ENCODE peak calls at places on chromosome 6, in four cellular contexts. P is cardiac fibroblast, R is fibroblast of pulmonary artery, Z is choroid plexus epithelial cell. Q is an unnamed sample.

GRCh38 chr6:141744194-141744925 is 388.4 kb upstream of the GJE1 start:
- DNase-seq in P (no peak), R (no peak), Z (peak; percentile 9), Q (no peak)

GRCh38 chr6:45483501-45483900 is 105.8 kb upstream of the SUPT3H start:
- DNase-seq in P (no peak), R (no peak), Z (no peak), Q (no peak)

GRCh38 chr6:113120577-113121285 is 736.4 kb upstream of the MARCKS start:
- DNase-seq in P (peak; percentile 94), R (peak; percentile 93), Z (peak; percentile 99), Q (no peak)

GRCh38 chr6:15810618-15811017 is 147.8 kb upstream of the DTNBP1 start:
- DNase-seq in P (no peak), R (no peak), Z (no peak), Q (no peak)

GRCh38 chr6:43856005-43856765 is 86.2 kb downstream of the VEGFA start:
- DNase-seq in P (peak; percentile 30), R (peak; percentile 35), Z (peak; percentile 68), Q (peak; percentile 68)

GRCh38 chr6:169659820-169660610 is 41.8 kb downstream of the WDR27 start:
- DNase-seq in P (no peak), R (no peak), Z (no peak), Q (peak; percentile 36)

GRCh38 chr6:88881451-88881850 is 82.0 kb downstream of the RNGTT start:
- DNase-seq in P (peak; percentile 15), R (peak; percentile 14), Z (peak; percentile 27), Q (no peak)

GRCh38 chr6:15897063-15897934 is 231.6 kb upstream of the MYLIP start:
- DNase-seq in P (peak; percentile 92), R (peak; percentile 88), Z (peak; percentile 73), Q (no peak)

GRCh38 chr6:37441651-37442050 is 8.6 kb downstream of the CMTR1 start:
- DNase-seq in P (no peak), R (no peak), Z (no peak), Q (no peak)

GRCh38 chr6:55069132-55069781 is 105.1 kb upstream of the HCRTR2 start:
- DNase-seq in P (peak; percentile 66), R (peak; percentile 72), Z (peak; percentile 79), Q (no peak)

GRCh38 chr6:170405311-170405975 is 98.9 kb downstream of the FAM120B start:
- DNase-seq in P (peak; percentile 90), R (peak; percentile 94), Z (peak; percentile 96), Q (no peak)

GRCh38 chr6:93779086-93779858 is 359.9 kb upstream of the EPHA7 start:
- DNase-seq in P (peak; percentile 82), R (peak; percentile 66), Z (peak; percentile 92), Q (no peak)

GRCh38 chr6:22590423-22590822 is 21.1 kb downstream of the HDGFL1 start:
- DNase-seq in P (no peak), R (no peak), Z (no peak), Q (no peak)

GRCh38 chr6:45654673-45655072 is 276.9 kb upstream of the SUPT3H start:
- DNase-seq in P (no peak), R (no peak), Z (no peak), Q (no peak)

GRCh38 chr6:108652375-108652774 is 91.7 kb downstream of the FOXO3 start:
- DNase-seq in P (no peak), R (no peak), Z (no peak), Q (no peak)

GRCh38 chr6:88705601-88706000 is 257.8 kb downstream of the RNGTT start:
- DNase-seq in P (no peak), R (no peak), Z (no peak), Q (no peak)

GRCh38 chr6:157228421-157229218 is 94.7 kb downstream of the TMEM242 start:
- DNase-seq in P (no peak), R (no peak), Z (no peak), Q (no peak)

GRCh38 chr6:142802124-142802523 is 142.9 kb downstream of the HIVEP2 start:
- DNase-seq in P (peak; percentile 91), R (peak; percentile 96), Z (peak; percentile 99), Q (no peak)

GRCh38 chr6:30322527-30323501 is 3.9 kb upstream of the TRIM39 start:
- DNase-seq in P (peak; percentile 46), R (peak; percentile 59), Z (peak; percentile 51), Q (no peak)

GRCh38 chr6:127343753-127344659 is 597 bp upstream of the ECHDC1 start:
- DNase-seq in P (peak; percentile 50), R (peak; percentile 45), Z (peak; percentile 61), Q (no peak)

GRCh38 chr6:105374010-105374420 is 28.9 kb downstream of the PREP start:
- DNase-seq in P (peak; percentile 67), R (peak; percentile 60), Z (peak; percentile 78), Q (peak; percentile 51)

GRCh38 chr6:15389759-15390723 is 144.2 kb downstream of the JARID2 start:
- DNase-seq in P (peak; percentile 73), R (peak; percentile 78), Z (peak; percentile 72), Q (no peak)

GRCh38 chr6:16483315-16483875 is 245.0 kb downstream of the GMPR start:
- DNase-seq in P (no peak), R (no peak), Z (no peak), Q (no peak)

GRCh38 chr6:109927052-109927451 is 51.1 kb upstream of the GPR6 start:
- DNase-seq in P (no peak), R (peak; percentile 1), Z (peak; percentile 3), Q (no peak)

GRCh38 chr6:119985952-119986736 is 636.6 kb upstream of the MAN1A1 start:
- DNase-seq in P (no peak), R (no peak), Z (no peak), Q (no peak)

GRCh38 chr6:99219788-99220187 is 129.7 kb downstream of the FAXC start:
- DNase-seq in P (no peak), R (no peak), Z (peak; percentile 5), Q (no peak)

GRCh38 chr6:132063738-132064137 is 112.6 kb upstream of the CCN2 start:
- DNase-seq in P (peak; percentile 77), R (peak; percentile 91), Z (peak; percentile 64), Q (no peak)

GRCh38 chr6:130134594-130134993 is 88.2 kb downstream of the SAMD3 start:
- DNase-seq in P (no peak), R (no peak), Z (no peak), Q (no peak)

GRCh38 chr6:80404889-80405288 is 298.4 kb downstream of the BCKDHB start:
- DNase-seq in P (no peak), R (no peak), Z (no peak), Q (no peak)

GRCh38 chr6:15515660-15516375 is 147.0 kb downstream of the DTNBP1 start:
- DNase-seq in P (no peak), R (no peak), Z (no peak), Q (no peak)

GRCh38 chr6:151506761-151507160 is 12.9 kb downstream of the CCDC170 start:
- DNase-seq in P (no peak), R (no peak), Z (no peak), Q (no peak)

GRCh38 chr6:145808239-145808638 is 6.4 kb downstream of the FBXO30 start:
- DNase-seq in P (no peak), R (peak; percentile 26), Z (no peak), Q (no peak)
- TF ChIP-seq CTCF in P (no peak), R (no peak), Z (no peak), Q (no peak)

DNA sequence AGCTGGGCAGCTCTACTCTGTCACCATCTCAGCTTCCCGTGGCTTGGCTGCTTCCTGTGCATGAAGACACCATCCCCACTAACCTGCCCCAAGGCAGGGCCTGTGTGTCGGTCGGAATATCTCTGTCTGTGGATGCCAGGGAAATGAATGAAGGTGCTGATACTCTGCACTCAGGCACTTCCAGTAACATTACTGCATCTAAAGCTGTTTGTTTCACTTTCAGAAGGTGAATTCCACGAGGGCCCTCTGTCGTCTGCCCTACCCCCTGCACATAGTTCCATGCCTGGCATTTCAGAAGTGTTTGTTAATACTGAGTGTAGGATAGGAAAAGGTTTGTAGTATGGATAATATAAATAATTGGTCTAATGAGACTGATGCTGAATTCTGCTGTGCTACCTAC is 114.7 kb upstream of the GMDS start:
- DNase-seq in P (no peak), R (no peak), Z (no peak), Q (no peak)
- TF ChIP-seq CTCF in P (no peak), R (no peak), Z (no peak), Q (no peak)

GRCh38 chr6:13229205-13230085 is 98.9 kb downstream of the TBC1D7 start:
- DNase-seq in P (peak; percentile 19), R (peak; percentile 11), Z (peak; percentile 39), Q (no peak)
- TF ChIP-seq CTCF in P (no peak), R (no peak), Z (peak; percentile 36), Q (no peak)

GRCh38 chr6:7725412-7725811 is 487 bp upstream of the BMP6 start:
- DNase-seq in P (no peak), R (no peak), Z (no peak), Q (no peak)
- TF ChIP-seq CTCF in P (no peak), R (no peak), Z (no peak), Q (no peak)

GRCh38 chr6:32945953-32946352 is 5.1 kb upstream of the HLA-DMB start:
- DNase-seq in P (no peak), R (no peak), Z (no peak), Q (no peak)

GRCh38 chr6:32949113-32949512 is 3.8 kb downstream of the HLA-DMA start:
- DNase-seq in P (no peak), R (no peak), Z (no peak), Q (no peak)

GRCh38 chr6:32946893-32947292 is 6.0 kb downstream of the HLA-DMA start:
- DNase-seq in P (no peak), R (no peak), Z (no peak), Q (no peak)

GRCh38 chr6:32950010-32950409 is 2.9 kb downstream of the HLA-DMA start:
- DNase-seq in P (no peak), R (no peak), Z (no peak), Q (no peak)

GRCh38 chr6:32947552-32948465 is 5.1 kb downstream of the HLA-DMA start:
- DNase-seq in P (peak; percentile 43), R (peak; percentile 53), Z (peak; percentile 65), Q (no peak)
- TF ChIP-seq CTCF in P (peak; percentile 8), R (peak; percentile 33), Z (peak; percentile 63), Q (peak; percentile 54)

DNA sequence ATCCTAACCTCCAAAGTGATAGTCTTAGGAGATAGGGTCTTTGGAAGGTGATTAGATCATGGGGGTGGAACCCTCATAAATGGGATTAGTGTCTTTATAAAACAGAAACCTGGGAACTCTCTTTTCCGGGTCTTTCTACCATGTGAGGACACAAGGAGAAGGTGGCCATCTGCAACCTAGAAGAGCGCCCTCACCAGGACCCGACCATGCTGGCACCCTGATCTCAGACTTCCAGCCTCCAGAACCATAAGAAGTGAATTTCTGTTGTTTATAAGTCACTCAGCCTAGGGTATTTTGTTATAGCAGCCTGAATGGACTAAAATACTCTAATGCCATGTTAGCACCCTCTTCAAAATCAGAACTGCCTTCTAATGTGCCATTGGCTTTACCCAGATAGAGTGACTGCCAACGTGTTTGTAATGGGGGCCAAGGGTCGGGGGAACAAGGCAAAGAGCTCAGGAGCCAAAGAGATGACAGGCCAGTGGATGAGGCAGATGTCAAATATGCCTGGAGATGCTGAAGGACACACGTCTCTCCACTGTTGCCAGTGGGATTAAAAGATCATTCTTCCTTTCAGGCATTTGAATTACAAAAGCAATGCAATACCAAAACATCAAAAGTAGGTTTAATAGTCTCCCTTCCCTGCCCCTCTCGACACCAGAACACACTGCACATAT is 21.0 kb downstream of the TUBB2B start:
- DNase-seq in P (no peak), R (no peak), Z (no peak), Q (no peak)
- TF ChIP-seq CTCF in P (no peak), R (no peak), Z (no peak), Q (no peak)